ENCODE peak calls at places on chromosomes 16 and 17, in ten cellular contexts. O is effector memory CD4-positive, alpha-beta T cell; U is A549; G is heart right ventricle; E is Karpas-422; X is lung; C is gastrocnemius medialis; K is heart left ventricle; L is thyroid gland; Y is HCT116. W is an unnamed sample.

GRCh38 chr17:16381496-16381820 is 567 bp downstream of the UBB start:
- DNase-seq in C (no peak), X (no peak), E (no peak), Y (no peak), K (no peak), G (no peak), U (no peak), L (no peak), O (no peak), W (no peak)

GRCh38 chr17:5711344-5711743 is 127.0 kb upstream of the NLRP1 start:
- DNase-seq in C (no peak), L (no peak), X (no peak), O (no peak), E (no peak), U (no peak), Y (no peak), G (no peak), K (no peak), W (no peak)

GRCh38 chr16:55876854-55877253 is 1.7 kb upstream of the CES5A start:
- DNase-seq in K (no peak), U (peak; percentile 14), E (no peak), C (no peak), X (no peak), Y (no peak), G (no peak), L (no peak), O (no peak), W (no peak)

GRCh38 chr17:77581480-77581879 is 377.0 kb upstream of the TNRC6C start:
- DNase-seq in X (no peak), L (no peak), Y (no peak), K (no peak), G (no peak), O (no peak), C (no peak), E (no peak), U (peak; percentile 45), W (no peak)

GRCh38 chr17:79038545-79039135 is 14.7 kb downstream of the C1QTNF1 start:
- DNase-seq in C (peak; percentile 69), X (no peak), Y (no peak), U (peak; percentile 85), K (no peak), L (no peak), O (no peak), G (no peak), E (no peak), W (no peak)

GRCh38 chr17:5135726-5136579 is 20.1 kb downstream of the USP6 start:
- DNase-seq in G (no peak), L (no peak), O (no peak), Y (no peak), X (peak; percentile 17), U (no peak), C (no peak), E (no peak), K (no peak), W (no peak)

GRCh38 chr17:67156269-67157199 is 88.5 kb downstream of the HELZ start:
- DNase-seq in E (no peak), U (no peak), Y (no peak), X (no peak), O (no peak), L (no peak), G (no peak), C (no peak), K (no peak), W (peak; percentile 22)

GRCh38 chr16:3101841-3102470 is 2.9 kb upstream of the ZSCAN10 start:
- DNase-seq in K (peak; percentile 71), U (no peak), X (no peak), G (peak; percentile 77), C (peak; percentile 39), L (peak; percentile 14), Y (no peak), O (no peak), E (no peak), W (peak; percentile 89)

GRCh38 chr17:12545877-12546513 is 119.7 kb upstream of the MYOCD start:
- DNase-seq in U (peak; percentile 75), E (peak; percentile 80), C (no peak), Y (peak; percentile 38), O (no peak), G (peak; percentile 31), K (peak; percentile 47), L (peak; percentile 27), X (no peak), W (peak; percentile 82)

GRCh38 chr16:67413978-67414891 is 2.0 kb downstream of the ZDHHC1 start:
- DNase-seq in O (no peak), X (no peak), L (peak; percentile 47), C (no peak), U (no peak), Y (no peak), K (no peak), E (no peak), G (no peak), W (no peak)

GRCh38 chr16:85753976-85754375 is 3.1 kb upstream of the C16orf74 start:
- DNase-seq in E (peak; percentile 64), L (peak; percentile 57), C (no peak), U (no peak), O (no peak), X (no peak), K (no peak), Y (no peak), G (no peak), W (no peak)

GRCh38 chr16:85754403-85754802 is 3.5 kb upstream of the C16orf74 start:
- DNase-seq in K (no peak), E (peak; percentile 92), Y (no peak), U (no peak), L (peak; percentile 77), G (no peak), X (no peak), C (no peak), O (no peak), W (no peak)

GRCh38 chr16:85753559-85753958 is 2.7 kb upstream of the C16orf74 start:
- DNase-seq in Y (no peak), X (no peak), E (no peak), G (no peak), K (no peak), O (no peak), U (no peak), C (no peak), L (no peak), W (no peak)

GRCh38 chr16:85751665-85752501 is 987 bp upstream of the C16orf74 start:
- DNase-seq in E (peak; percentile 59), X (no peak), K (no peak), Y (no peak), U (no peak), G (no peak), L (no peak), C (no peak), O (no peak), W (no peak)

DNA sequence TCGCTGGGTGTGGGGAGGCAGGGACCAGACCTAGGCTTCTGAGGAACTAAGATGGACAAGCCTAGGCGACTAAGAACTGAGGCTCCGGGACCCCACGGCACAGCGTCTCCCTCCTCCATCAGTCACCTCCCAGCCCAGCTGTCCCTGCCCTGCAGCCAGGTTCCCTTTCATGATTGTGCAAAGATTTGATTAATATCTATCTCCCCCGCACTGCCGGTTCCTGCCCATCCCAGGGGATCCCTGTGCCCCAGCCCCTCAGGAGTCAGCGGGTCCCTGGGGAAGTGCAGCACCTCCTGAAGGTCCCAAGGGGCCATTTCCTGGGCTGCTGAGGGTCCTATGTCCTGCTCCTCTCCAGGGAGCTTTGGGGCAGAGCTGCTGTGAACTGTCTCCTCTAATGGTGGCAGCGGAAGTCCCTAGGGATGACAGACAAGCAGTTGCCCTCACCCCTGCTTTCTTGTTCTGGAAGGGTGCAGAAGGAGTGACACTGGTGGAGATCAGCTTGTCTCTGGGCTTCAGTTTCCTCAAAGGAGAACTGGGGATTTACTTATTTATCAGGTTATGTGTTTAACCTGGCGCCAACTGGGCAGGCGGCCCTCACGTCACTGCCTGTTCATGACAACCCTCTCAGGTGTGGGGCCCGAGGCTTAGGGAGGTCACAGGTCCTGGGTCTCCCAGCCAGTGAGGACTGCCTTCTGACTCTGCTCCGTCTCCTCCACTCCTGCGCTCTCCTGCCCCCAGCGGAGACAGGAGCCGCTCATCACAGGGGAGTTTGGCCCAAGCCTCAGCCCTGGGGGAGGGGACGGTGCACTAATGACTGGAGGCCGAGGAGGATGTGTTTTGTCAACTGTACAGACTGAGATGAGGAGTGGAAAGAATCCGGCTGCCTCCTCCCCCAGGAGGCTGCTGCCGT is 1.9 kb upstream of the C16orf74 start:
- DNase-seq in U (no peak), O (no peak), E (peak; percentile 99), Y (no peak), L (no peak), K (no peak), X (no peak), G (peak; percentile 23), C (no peak), W (peak; percentile 71)
- H3K4me1 ChIP-seq in U (peaks cover 19% of the 10 kb centered on the region), O (peaks cover 13% of the 10 kb centered on the region), E (peaks cover 85% of the 10 kb centered on the region), Y (peaks cover 46% of the 10 kb centered on the region), L (peaks cover 29% of the 10 kb centered on the region), K (peaks cover 3% of the 10 kb centered on the region), X (no peaks in the 10 kb centered on the region), G (peaks cover 29% of the 10 kb centered on the region), C (peaks cover 6% of the 10 kb centered on the region), W (peaks cover 34% of the 10 kb centered on the region)

DNA sequence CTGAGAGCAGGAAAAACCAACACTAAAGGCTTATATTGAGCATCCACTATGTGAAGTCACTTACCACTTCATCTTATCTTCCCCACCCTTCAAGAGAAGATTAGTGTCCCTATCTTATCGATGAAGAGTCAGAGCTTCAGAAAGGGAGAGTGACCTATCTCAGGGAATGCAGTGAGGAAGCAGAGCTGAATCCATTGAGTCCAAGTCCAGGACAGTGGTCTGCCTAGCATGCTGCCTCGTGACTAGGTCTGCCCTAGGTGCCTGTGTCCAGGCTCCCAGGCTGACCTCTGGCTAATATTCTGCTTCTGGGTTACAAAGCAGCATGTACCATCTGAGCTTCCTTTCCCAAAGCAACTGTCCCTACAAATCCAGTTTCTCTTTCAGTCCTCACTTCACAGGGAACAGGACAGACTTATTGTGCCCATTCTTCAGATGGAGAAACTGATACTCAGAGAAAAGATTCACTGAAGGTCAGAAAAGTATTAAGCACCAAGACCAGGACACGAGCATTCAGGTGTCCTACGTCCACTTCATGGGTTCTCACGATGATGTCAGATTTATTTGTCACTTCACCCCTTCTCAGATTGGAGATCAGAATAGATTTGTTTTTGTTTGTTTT is 13.3 kb upstream of the FZD2 start:
- DNase-seq in C (no peak), U (no peak), O (no peak), Y (no peak), L (no peak), G (no peak), E (no peak), X (no peak), K (no peak), W (no peak)
- H3K4me1 ChIP-seq in C (no peaks in the 10 kb centered on the region), U (peaks cover 71% of the 10 kb centered on the region), O (no peaks in the 10 kb centered on the region), Y (peaks cover 78% of the 10 kb centered on the region), L (peaks cover 17% of the 10 kb centered on the region), G (no peaks in the 10 kb centered on the region), E (no peaks in the 10 kb centered on the region), X (no peaks in the 10 kb centered on the region), K (no peaks in the 10 kb centered on the region), W (peaks cover 79% of the 10 kb centered on the region)

DNA sequence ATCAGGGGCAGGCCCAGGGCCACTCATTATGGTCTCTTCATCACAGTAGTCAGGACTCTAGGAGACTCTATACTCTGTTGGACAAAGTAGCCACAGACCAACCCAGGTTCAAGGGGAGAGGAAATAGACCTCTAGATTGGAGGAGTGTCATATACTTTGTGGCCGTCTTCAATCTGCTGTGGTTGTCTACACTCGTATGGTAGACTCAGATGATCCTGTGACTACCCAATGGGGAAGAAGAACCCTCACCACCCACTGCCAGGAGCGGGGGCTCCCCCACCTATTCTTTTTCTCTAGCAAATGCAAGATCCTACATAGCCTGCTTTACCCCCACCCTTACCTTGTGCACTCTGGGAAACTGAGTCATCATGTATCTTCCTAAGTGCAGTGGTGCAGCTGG is 80.5 kb downstream of the KSR1 start:
- DNase-seq in Y (no peak), K (no peak), L (no peak), X (no peak), E (no peak), O (no peak), C (no peak), G (no peak), U (no peak), W (no peak)
- H3K4me1 ChIP-seq in Y (peaks cover 21% of the 10 kb centered on the region), K (peaks cover 11% of the 10 kb centered on the region), L (peaks cover 72% of the 10 kb centered on the region), X (no peaks in the 10 kb centered on the region), E (no peaks in the 10 kb centered on the region), O (no peaks in the 10 kb centered on the region), C (peaks cover 4% of the 10 kb centered on the region), G (peaks cover 34% of the 10 kb centered on the region), U (peaks cover 93% of the 10 kb centered on the region), W (peaks cover 6% of the 10 kb centered on the region)

GRCh38 chr17:69588739-69589334 is 174.3 kb downstream of the MAP2K6 start:
- DNase-seq in G (no peak), Y (no peak), C (no peak), K (no peak), O (no peak), X (no peak), U (peak; percentile 39), E (no peak), L (no peak), W (peak; percentile 39)
- H3K4me1 ChIP-seq in G (peaks cover under 1% of the 10 kb centered on the region), Y (no peaks in the 10 kb centered on the region), C (no peaks in the 10 kb centered on the region), K (no peaks in the 10 kb centered on the region), O (no peaks in the 10 kb centered on the region), X (no peaks in the 10 kb centered on the region), U (peaks cover 8% of the 10 kb centered on the region), E (no peaks in the 10 kb centered on the region), L (peaks cover 8% of the 10 kb centered on the region), W (no peaks in the 10 kb centered on the region)